ENCODE peak calls at places on chromosomes 3 and 15, in eight cellular contexts. C is kidney epithelial cell, J is mesendoderm, P is AG04450, K is heart left ventricle, E is colonic mucosa, S is fibroblast of lung, D is HFF-Myc. V is an unnamed sample.

GRCh38 chr15:101057841-101058407 is 138.8 kb downstream of the LRRK1 start:
- DNase-seq in C (no peak), J (no peak), P (no peak), K (no peak), E (peak), S (no peak), D (no peak), V (no peak)

GRCh38 chr15:51375966-51376640 is 34.6 kb downstream of the GLDN start:
- DNase-seq in C (no peak), J (no peak), P (peak), K (no peak), E (no peak), S (peak), D (no peak), V (no peak)

GRCh38 chr3:195032955-195033354 is 238.0 kb downstream of the XXYLT1 start:
- DNase-seq in C (no peak), J (no peak), P (no peak), K (no peak), E (no peak), S (no peak), D (no peak), V (no peak)

GRCh38 chr15:64334530-64334929 is 21.4 kb downstream of the CSNK1G1 start:
- DNase-seq in C (no peak), J (peak), P (no peak), K (no peak), E (peak), S (no peak), D (no peak), V (no peak)

GRCh38 chr3:30606301-30607031 is at the start of gene TGFBR2:
- DNase-seq in C (peak), J (peak), P (peak), K (peak), E (peak), S (peak), D (peak), V (peak)

GRCh38 chr3:126340596-126340942 is 16.6 kb downstream of the KLF15 start:
- DNase-seq in C (no peak), J (no peak), P (no peak), K (no peak), E (no peak), S (no peak), D (no peak), V (no peak)

GRCh38 chr15:89143503-89144162 is 55.4 kb downstream of the ABHD2 start:
- DNase-seq in C (no peak), J (no peak), P (peak), K (no peak), E (no peak), S (peak), D (peak), V (no peak)

GRCh38 chr3:185846041-185846440 is 21.2 kb upstream of the IGF2BP2 start:
- DNase-seq in C (no peak), J (peak), P (no peak), K (no peak), E (no peak), S (no peak), D (no peak), V (no peak)

GRCh38 chr3:126180477-126181397 is at the start of gene ALDH1L1:
- DNase-seq in C (peak), J (peak), P (no peak), K (peak), E (peak), S (peak), D (no peak), V (no peak)

GRCh38 chr3:132378846-132379245 is 38.5 kb upstream of the DNAJC13 start:
- DNase-seq in C (no peak), J (no peak), P (no peak), K (no peak), E (no peak), S (no peak), D (no peak), V (no peak)

GRCh38 chr3:122564155-122564912 is at the start of the genes DTX3L and PARP9:
- DNase-seq in C (no peak), J (peak), P (no peak), K (peak), E (peak), S (peak), D (peak), V (no peak)

GRCh38 chr3:57161131-57161538 is 4.0 kb downstream of the IL17RD start:
- DNase-seq in C (no peak), J (no peak), P (no peak), K (no peak), E (peak), S (peak), D (peak), V (no peak)

GRCh38 chr3:129892857-129893615 is 475 bp downstream of the TMCC1 start:
- DNase-seq in C (no peak), J (peak), P (no peak), K (peak), E (peak), S (peak), D (no peak), V (no peak)

GRCh38 chr3:135382621-135383020 is 582.9 kb upstream of the PPP2R3A start:
- DNase-seq in C (no peak), J (no peak), P (no peak), K (no peak), E (no peak), S (no peak), D (no peak), V (no peak)

GRCh38 chr3:72428803-72429202 is 419.4 kb downstream of the SHQ1 start:
- DNase-seq in C (no peak), J (no peak), P (no peak), K (no peak), E (no peak), S (no peak), D (no peak), V (no peak)

GRCh38 chr15:52144656-52145055 is 32.1 kb upstream of the BCL2L10 start:
- DNase-seq in C (no peak), J (peak), P (no peak), K (no peak), E (no peak), S (peak), D (no peak), V (no peak)

GRCh38 chr3:153164009-153164550 is 2.1 kb downstream of the RAP2B start:
- DNase-seq in C (no peak), J (no peak), P (no peak), K (no peak), E (no peak), S (no peak), D (no peak), V (no peak)

GRCh38 chr3:66012711-66013110 is 26.0 kb downstream of the MAGI1 start:
- DNase-seq in C (no peak), J (no peak), P (no peak), K (no peak), E (no peak), S (no peak), D (no peak), V (no peak)

GRCh38 chr15:68957686-68958085 is 27.4 kb downstream of the SPESP1 start:
- DNase-seq in C (no peak), J (no peak), P (no peak), K (no peak), E (no peak), S (no peak), D (no peak), V (no peak)

GRCh38 chr3:187914231-187914630 is 169.0 kb upstream of the BCL6 start:
- DNase-seq in C (no peak), J (peak), P (no peak), K (peak), E (no peak), S (no peak), D (no peak), V (no peak)

GRCh38 chr3:39052613-39053012 is 797 bp downstream of the WDR48 start:
- DNase-seq in C (no peak), J (no peak), P (no peak), K (no peak), E (no peak), S (no peak), D (no peak), V (no peak)

GRCh38 chr3:159741281-159741680 is 247.4 kb upstream of the IL12A start:
- DNase-seq in C (no peak), J (no peak), P (no peak), K (no peak), E (no peak), S (no peak), D (no peak), V (no peak)

GRCh38 chr3:10992017-10992945 is at the start of gene SLC6A1:
- DNase-seq in C (no peak), J (peak), P (no peak), K (no peak), E (no peak), S (peak), D (no peak), V (no peak)
- H3K4me3 ChIP-seq in C (no peak), J (peak), P (peak), K (peak), E (no peak), S (no peak), D (no peak), V (peak)

DNA sequence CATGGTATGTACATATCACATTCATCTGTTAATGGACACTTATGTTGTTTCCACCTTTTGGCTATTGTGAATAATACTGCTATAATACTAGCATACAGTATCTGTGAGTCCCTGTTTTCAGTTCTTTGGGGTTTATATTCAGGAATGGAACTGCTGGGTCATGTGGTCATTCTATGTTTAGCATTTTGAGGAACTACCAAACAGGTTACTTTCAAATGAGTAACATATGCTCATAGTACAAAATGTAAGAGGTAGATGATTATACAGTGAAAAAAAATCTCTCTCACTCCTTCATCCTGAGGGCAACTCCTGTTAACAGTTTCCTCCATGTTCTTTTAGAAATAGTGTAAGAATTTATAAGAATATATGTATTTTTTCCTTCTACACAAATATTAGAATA is 162.2 kb downstream of the PLD1 start:
- DNase-seq in C (no peak), J (no peak), P (no peak), K (no peak), E (no peak), S (no peak), D (no peak), V (no peak)
- H3K4me3 ChIP-seq in C (no peak), J (no peak), P (no peak), K (no peak), E (no peak), S (no peak), D (no peak), V (no peak)

GRCh38 chr3:79016587-79017380 is 751.0 kb downstream of the ROBO1 start:
- DNase-seq in C (no peak), J (no peak), P (no peak), K (no peak), E (no peak), S (peak), D (no peak), V (no peak)

GRCh38 chr3:79018671-79019136 is 749.1 kb downstream of the ROBO1 start:
- DNase-seq in C (no peak), J (peak), P (no peak), K (peak), E (peak), S (peak), D (no peak), V (no peak)

GRCh38 chr3:79019137-79019923 is 748.5 kb downstream of the ROBO1 start:
- DNase-seq in C (peak), J (peak), P (peak), K (peak), E (peak), S (peak), D (peak), V (peak)

GRCh38 chr3:79015854-79016253 is 751.9 kb downstream of the ROBO1 start:
- DNase-seq in C (no peak), J (no peak), P (no peak), K (no peak), E (no peak), S (no peak), D (no peak), V (no peak)

DNA sequence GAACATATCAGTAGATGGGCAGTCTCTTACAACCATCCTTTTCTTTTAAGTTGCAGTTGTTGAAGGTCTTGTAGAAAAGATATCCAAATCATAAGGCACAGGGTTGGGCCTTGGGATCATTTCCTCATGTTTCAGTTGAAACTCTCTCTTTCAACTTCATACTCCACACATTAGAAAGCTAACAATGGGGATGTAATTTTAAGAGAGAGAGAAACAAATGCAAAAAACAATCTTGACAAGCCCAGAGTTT is 747.9 kb downstream of the ROBO1 start:
- DNase-seq in C (no peak), J (no peak), P (no peak), K (no peak), E (no peak), S (no peak), D (no peak), V (no peak)
- H3K4me3 ChIP-seq in C (no peak), J (no peak), P (no peak), K (no peak), E (no peak), S (peak), D (peak), V (peak)

GRCh38 chr15:42603978-42604377 is 28.6 kb downstream of the STARD9 start:
- DNase-seq in C (no peak), J (no peak), P (no peak), K (no peak), E (no peak), S (no peak), D (no peak), V (no peak)
- H3K4me3 ChIP-seq in C (no peak), J (no peak), P (no peak), K (no peak), E (no peak), S (no peak), D (no peak), V (no peak)

DNA sequence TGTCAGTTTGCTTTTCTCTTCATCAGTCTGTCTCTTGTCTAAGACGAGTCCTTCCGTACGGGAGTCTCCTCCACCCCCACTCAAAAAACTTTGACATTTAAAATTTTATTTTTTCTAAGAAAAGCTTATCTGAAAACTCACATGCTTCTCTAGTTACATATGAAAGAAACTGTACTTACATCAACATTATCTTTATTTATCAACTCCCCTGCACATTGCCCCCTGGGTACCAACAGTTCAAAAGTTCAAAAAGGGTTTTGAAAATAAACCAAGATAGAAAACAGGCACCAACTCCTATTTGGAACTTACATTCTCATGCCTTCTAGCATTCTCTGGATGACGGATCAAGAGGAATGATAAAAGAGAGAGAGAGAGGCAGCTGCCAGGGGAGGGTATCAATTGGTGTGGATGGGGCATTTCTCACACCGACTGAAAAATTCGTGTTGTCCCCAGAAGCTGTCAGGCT is 182.5 kb downstream of the FOXP1 start:
- DNase-seq in C (no peak), J (no peak), P (no peak), K (no peak), E (no peak), S (no peak), D (no peak), V (no peak)
- H3K4me3 ChIP-seq in C (no peak), J (no peak), P (no peak), K (no peak), E (no peak), S (no peak), D (no peak), V (no peak)

GRCh38 chr3:17041009-17041408 is 156.3 kb downstream of the PLCL2 start:
- DNase-seq in C (no peak), J (no peak), P (no peak), K (no peak), E (no peak), S (peak), D (no peak), V (no peak)
- H3K4me3 ChIP-seq in C (no peak), J (no peak), P (no peak), K (no peak), E (no peak), S (no peak), D (no peak), V (no peak)

DNA sequence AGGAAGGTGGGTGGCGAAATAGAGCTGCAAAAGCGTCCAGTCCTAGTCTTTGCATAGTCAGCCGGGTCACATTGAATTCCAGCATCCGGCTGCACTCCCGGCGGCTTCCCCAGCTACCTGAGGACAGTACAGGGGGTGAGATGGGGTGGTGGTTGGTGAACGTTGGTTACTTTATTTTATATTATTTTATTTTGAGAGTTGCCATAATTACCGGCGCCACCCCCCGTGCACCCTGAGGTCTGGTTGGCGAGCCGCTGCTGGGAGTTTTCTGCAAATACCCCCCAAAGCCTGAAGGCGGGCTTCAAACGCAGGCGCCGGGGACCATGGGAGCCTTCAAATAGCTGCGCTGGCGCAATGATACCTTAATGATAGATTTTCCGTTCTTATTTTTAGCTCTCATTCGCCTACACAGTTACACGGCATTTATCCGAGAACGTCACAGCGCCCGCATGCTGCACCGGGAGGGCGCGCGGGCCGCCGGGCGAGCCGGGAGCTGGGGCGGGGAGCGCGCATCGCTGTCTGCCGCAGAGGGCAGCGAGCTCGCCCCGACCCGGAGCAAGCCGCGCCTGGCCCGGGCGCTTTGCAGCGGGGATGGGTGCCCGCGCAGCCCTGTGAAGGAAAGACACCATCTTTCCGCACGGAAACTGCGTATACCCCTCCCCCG is 756 bp upstream of the RASGRF1 start:
- DNase-seq in C (no peak), J (peak), P (no peak), K (no peak), E (no peak), S (peak), D (no peak), V (no peak)
- H3K4me3 ChIP-seq in C (no peak), J (no peak), P (no peak), K (peak), E (no peak), S (no peak), D (no peak), V (no peak)

DNA sequence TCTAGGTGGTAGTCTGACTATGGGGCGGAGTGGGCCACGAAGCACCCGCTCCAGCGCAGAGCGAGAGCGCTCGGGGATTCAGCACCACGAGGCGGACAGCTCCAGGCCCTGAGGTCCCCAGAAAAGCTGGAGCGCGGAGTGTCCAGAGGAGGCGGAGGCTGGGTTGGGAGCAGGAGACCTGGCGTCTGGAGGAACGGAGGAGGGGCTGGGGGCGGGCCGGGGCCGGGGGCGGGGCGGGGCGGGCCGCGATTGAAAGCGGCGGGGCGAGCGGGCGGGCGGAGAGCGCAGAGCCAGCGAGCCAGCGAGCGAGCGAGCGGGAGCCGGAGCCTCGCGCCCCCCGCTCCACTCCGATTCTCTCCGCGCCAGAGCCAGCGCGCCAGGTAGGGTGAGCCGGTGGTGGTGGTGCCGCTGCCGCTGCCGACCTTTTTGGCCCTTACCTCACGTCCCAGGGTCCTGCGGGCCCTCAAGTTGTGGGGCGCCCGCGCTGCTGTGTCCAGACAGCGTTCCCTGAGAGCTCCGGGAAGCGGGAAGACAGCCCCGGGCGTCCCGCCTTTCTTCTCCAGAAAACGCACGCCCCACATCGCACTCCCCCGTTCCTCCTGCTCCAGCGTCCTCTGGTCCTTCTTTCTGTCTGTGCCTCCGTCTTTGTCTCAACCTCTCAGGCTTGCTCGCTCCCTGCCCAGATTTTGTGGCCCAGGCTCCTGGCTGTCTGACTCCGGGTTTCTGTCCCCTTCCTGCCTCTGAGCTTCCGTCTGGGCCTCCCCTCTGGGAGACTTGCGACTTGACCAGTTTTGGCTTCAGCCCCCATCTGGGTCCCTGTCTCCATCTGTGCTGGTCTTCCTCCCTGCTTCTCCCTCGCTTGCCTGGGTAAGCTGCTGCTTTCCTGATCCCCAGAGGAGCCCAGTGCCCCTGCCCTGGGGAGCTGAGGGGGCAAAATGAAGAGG is at the start of gene GRM2:
- DNase-seq in C (peak), J (peak), P (peak), K (peak), E (peak), S (peak), D (peak), V (no peak)
- H3K4me3 ChIP-seq in C (peak), J (peak), P (peak), K (peak), E (peak), S (peak), D (no peak), V (peak)